ENCODE peak calls at places on chromosome 18, in seven cellular contexts. G is activated T-cell treated with anti-CD3 and anti-CD28 coated beads for 48 hours, H is T-helper 9 cell, K is lung microvascular endothelial cell, Y is AG10803, X is OCI-LY7, J is HepG2. E is an unnamed sample.

GRCh38 chr18:48649231-48649630 is 110.4 kb downstream of the CTIF start:
- DNase-seq in G (no peak), H (no peak), K (no peak), Y (no peak), X (peak), J (peak), E (no peak)

GRCh38 chr18:71682591-71682990 is 861.6 kb downstream of the CBLN2 start:
- DNase-seq in G (no peak), H (no peak), K (no peak), Y (no peak), X (no peak), J (peak), E (no peak)

GRCh38 chr18:9737814-9738160 is 29.7 kb downstream of the RAB31 start:
- DNase-seq in G (no peak), H (no peak), K (no peak), Y (no peak), X (no peak), J (no peak), E (no peak)

GRCh38 chr18:48827321-48828200 is 123.2 kb downstream of the SMAD7 start:
- DNase-seq in G (no peak), H (no peak), K (peak), Y (peak), X (no peak), J (no peak), E (peak)

GRCh38 chr18:42514522-42514921 is 559.5 kb downstream of the PIK3C3 start:
- DNase-seq in G (no peak), H (no peak), K (no peak), Y (no peak), X (no peak), J (no peak), E (no peak)

GRCh38 chr18:50653402-50654093 is 93.7 kb downstream of the MAPK4 start:
- DNase-seq in G (no peak), H (no peak), K (no peak), Y (no peak), X (no peak), J (no peak), E (no peak)

GRCh38 chr18:57050314-57050949 is 96.5 kb upstream of the BOD1L2 start:
- DNase-seq in G (no peak), H (no peak), K (no peak), Y (no peak), X (no peak), J (peak), E (no peak)

GRCh38 chr18:45071959-45072358 is 391.3 kb downstream of the SETBP1 start:
- DNase-seq in G (no peak), H (no peak), K (no peak), Y (no peak), X (no peak), J (no peak), E (no peak)

GRCh38 chr18:44465337-44465736 is 215.4 kb upstream of the SETBP1 start:
- DNase-seq in G (no peak), H (no peak), K (no peak), Y (no peak), X (no peak), J (no peak), E (no peak)

GRCh38 chr18:75638597-75639467 is 211.3 kb upstream of the SMIM21 start:
- DNase-seq in G (no peak), H (no peak), K (peak), Y (peak), X (no peak), J (no peak), E (no peak)

GRCh38 chr18:79424008-79424565 is 28.4 kb downstream of the NFATC1 start:
- DNase-seq in G (no peak), H (no peak), K (no peak), Y (no peak), X (no peak), J (no peak), E (no peak)

GRCh38 chr18:78113445-78113844 is 863.8 kb downstream of the GALR1 start:
- DNase-seq in G (no peak), H (no peak), K (no peak), Y (no peak), X (no peak), J (no peak), E (no peak)

GRCh38 chr18:62018034-62018760 is 125.4 kb upstream of the RNF152 start:
- DNase-seq in G (no peak), H (no peak), K (no peak), Y (peak), X (no peak), J (no peak), E (peak)

GRCh38 chr18:79720359-79720733 is 40.7 kb downstream of the CTDP1 start:
- DNase-seq in G (no peak), H (no peak), K (no peak), Y (no peak), X (no peak), J (no peak), E (no peak)

GRCh38 chr18:5294113-5294617 is 1.4 kb downstream of the ZBTB14 start:
- DNase-seq in G (peak), H (peak), K (no peak), Y (peak), X (no peak), J (no peak), E (no peak)

GRCh38 chr18:70973626-70974025 is 684.8 kb downstream of the SOCS6 start:
- DNase-seq in G (no peak), H (no peak), K (no peak), Y (no peak), X (no peak), J (no peak), E (no peak)

GRCh38 chr18:13272411-13272810 is 53.9 kb downstream of the LDLRAD4 start:
- DNase-seq in G (no peak), H (no peak), K (no peak), Y (no peak), X (no peak), J (no peak), E (peak)

GRCh38 chr18:48861181-48861715 is 89.5 kb downstream of the SMAD7 start:
- DNase-seq in G (no peak), H (no peak), K (no peak), Y (no peak), X (no peak), J (no peak), E (no peak)

GRCh38 chr18:286515-287310 is 18.9 kb upstream of the THOC1 start:
- DNase-seq in G (no peak), H (no peak), K (peak), Y (peak), X (no peak), J (peak), E (no peak)

GRCh38 chr18:27057459-27058302 is 127.4 kb downstream of the CHST9 start:
- DNase-seq in G (no peak), H (no peak), K (no peak), Y (no peak), X (no peak), J (peak), E (no peak)

GRCh38 chr18:45619062-45619825 is 4.0 kb downstream of the SLC14A2 start:
- DNase-seq in G (no peak), H (no peak), K (no peak), Y (peak), X (no peak), J (no peak), E (no peak)

GRCh38 chr18:62788891-62789290 is 73.5 kb downstream of the PHLPP1 start:
- DNase-seq in G (no peak), H (no peak), K (no peak), Y (peak), X (no peak), J (no peak), E (no peak)

GRCh38 chr18:78727877-78728276 is 251.7 kb upstream of the SALL3 start:
- DNase-seq in G (no peak), H (no peak), K (no peak), Y (no peak), X (no peak), J (no peak), E (no peak)

GRCh38 chr18:36127866-36128845 is 984 bp downstream of the SLC39A6 start:
- DNase-seq in G (no peak), H (no peak), K (peak), Y (peak), X (no peak), J (peak), E (no peak)

GRCh38 chr18:6949800-6950586 is 167.6 kb downstream of the LAMA1 start:
- DNase-seq in G (no peak), H (no peak), K (no peak), Y (no peak), X (no peak), J (no peak), E (peak)

GRCh38 chr18:45482286-45482685 is 133.0 kb upstream of the SLC14A2 start:
- DNase-seq in G (no peak), H (no peak), K (no peak), Y (no peak), X (no peak), J (no peak), E (no peak)

GRCh38 chr18:50796495-50796894 is 23.3 kb downstream of the MRO start:
- DNase-seq in G (no peak), H (no peak), K (no peak), Y (no peak), X (no peak), J (no peak), E (no peak)

GRCh38 chr18:48031011-48031480 is 100.6 kb upstream of the SMAD2 start:
- DNase-seq in G (no peak), H (no peak), K (peak), Y (peak), X (peak), J (peak), E (no peak)